ENCODE peak calls at places on chromosomes 16 and 17, in four cellular contexts. I, C, F and W are unnamed samples.

GRCh38 chr17:49566668-49567071 is 9.0 kb upstream of the NXPH3 start:
- DNase-seq in F (no peak), I (no peak), C (no peak), W (no peak)

GRCh38 chr16:353404-354285 is 1.1 kb upstream of the AXIN1 start:
- DNase-seq in F (no peak), I (no peak), C (no peak), W (no peak)

GRCh38 chr16:79278506-79278905 is 322.0 kb downstream of the MAF start:
- DNase-seq in F (no peak), C (no peak), I (no peak), W (no peak)

GRCh38 chr17:75877752-75878173 is 618 bp downstream of the TRIM47 start:
- DNase-seq in I (peak), C (peak), F (no peak), W (peak)

GRCh38 chr17:75371981-75372380 is 33.5 kb downstream of the GRB2 start:
- DNase-seq in I (no peak), F (no peak), C (no peak), W (no peak)

GRCh38 chr16:66352304-66352703 is 14.2 kb upstream of the CDH5 start:
- DNase-seq in F (no peak), I (no peak), C (no peak), W (no peak)

GRCh38 chr16:718389-718788 is 2.6 kb upstream of the ANTKMT start:
- DNase-seq in I (no peak), C (no peak), F (no peak), W (no peak)

GRCh38 chr17:56887105-56887504 is 26.7 kb downstream of the TRIM25 start:
- DNase-seq in F (no peak), C (no peak), I (no peak), W (peak)

GRCh38 chr16:65522412-65522811 is 400.5 kb upstream of the CDH11 start:
- DNase-seq in F (no peak), C (no peak), I (no peak), W (no peak)

GRCh38 chr16:78684655-78685400 is 585.4 kb downstream of the WWOX start:
- DNase-seq in C (no peak), I (no peak), F (no peak), W (no peak)

GRCh38 chr17:41734949-41735313 is 488 bp upstream of the HAP1 start:
- DNase-seq in I (no peak), C (no peak), F (no peak), W (peak)

GRCh38 chr17:14304222-14304844 is 3.5 kb downstream of the HS3ST3B1 start:
- DNase-seq in I (no peak), F (no peak), C (no peak), W (no peak)

GRCh38 chr17:14307560-14308024 is 6.7 kb downstream of the HS3ST3B1 start:
- DNase-seq in C (peak), F (no peak), I (no peak), W (peak)

GRCh38 chr17:14304876-14305636 is 4.2 kb downstream of the HS3ST3B1 start:
- DNase-seq in F (no peak), C (peak), I (no peak), W (no peak)

GRCh38 chr17:14306602-14307001 is 5.7 kb downstream of the HS3ST3B1 start:
- DNase-seq in F (no peak), I (no peak), C (no peak), W (no peak)

DNA sequence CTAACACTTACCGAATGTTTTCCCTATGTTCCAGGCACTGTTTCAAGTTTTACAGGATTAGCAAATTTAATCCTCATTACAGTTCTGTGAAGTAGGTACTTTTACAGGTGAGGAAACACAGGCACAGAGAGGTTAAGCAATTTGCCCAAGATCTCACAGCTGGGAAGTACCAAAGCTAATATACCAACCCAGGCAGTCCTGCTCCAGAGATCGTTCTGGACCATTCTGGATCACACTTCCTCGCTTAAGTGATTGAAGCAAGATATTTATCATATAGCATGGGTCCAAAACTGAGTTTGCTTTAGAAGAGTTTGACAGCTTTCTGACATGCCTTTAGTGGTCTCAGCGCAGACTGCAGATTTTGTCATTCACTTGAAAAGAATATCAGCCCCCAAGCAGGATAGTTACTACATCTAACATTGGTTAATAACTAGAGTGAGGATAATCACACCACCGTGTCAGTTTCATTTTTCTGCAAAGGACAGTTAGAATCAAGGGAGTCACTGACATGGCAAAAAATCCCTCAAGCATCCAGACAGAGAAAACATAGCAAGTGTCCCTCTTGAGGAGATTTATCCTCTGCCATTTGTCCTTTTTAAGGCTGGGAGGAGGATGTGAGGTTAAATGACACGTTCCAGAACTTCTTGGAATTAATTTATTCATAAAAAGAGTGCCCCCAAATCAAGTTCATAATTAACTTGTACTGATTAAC is 5.1 kb downstream of the HS3ST3B1 start:
- DNase-seq in F (no peak), I (no peak), C (no peak), W (no peak)
- H3K4me3 ChIP-seq in F (no peak), I (no peak), C (peak), W (no peak)

DNA sequence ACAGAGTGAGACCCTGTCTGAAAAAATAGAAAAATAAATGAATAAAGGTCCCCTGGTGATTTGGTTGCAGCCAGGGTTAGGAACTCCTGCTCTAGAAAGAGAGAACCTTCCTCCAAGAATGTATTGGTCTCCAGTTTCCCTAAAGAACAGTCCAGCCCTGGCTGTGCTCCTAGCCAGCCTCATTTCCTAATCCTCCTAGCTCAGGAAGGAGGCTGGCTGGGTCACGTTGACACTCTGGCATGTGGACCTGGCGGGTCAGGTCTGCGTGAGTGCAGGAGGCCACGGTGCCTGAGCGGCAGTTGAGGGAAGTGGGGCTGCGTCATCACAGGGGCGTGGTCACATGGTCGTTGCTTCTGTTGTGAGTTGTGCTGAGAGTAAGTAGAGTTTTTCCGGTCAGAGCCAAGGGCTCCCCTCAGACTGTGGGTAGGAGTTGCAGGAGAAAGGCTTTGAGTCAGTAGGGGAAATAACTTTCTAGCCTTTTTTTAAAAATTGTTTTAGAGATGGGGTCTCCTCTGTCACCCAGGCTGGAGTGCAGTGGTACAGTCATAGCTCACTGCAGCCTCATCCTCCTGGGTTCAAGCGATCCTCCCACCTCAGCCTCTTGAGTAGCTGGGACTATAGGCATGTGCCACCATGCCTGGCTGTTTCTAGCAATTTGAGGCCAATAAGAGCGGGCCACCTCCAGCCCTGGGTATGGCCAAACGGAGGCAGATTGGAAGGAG is 194.0 kb upstream of the CIBAR2 start:
- DNase-seq in C (peak), F (peak), I (peak), W (peak)
- TF ChIP-seq ELK1 in C (no peak), F (no peak), I (no peak), W (no peak)

GRCh38 chr17:61017317-61018001 is 339.8 kb downstream of the BCAS3 start:
- DNase-seq in I (no peak), C (no peak), F (no peak), W (no peak)
- H3K4me3 ChIP-seq in I (no peak), C (no peak), F (no peak), W (no peak)

DNA sequence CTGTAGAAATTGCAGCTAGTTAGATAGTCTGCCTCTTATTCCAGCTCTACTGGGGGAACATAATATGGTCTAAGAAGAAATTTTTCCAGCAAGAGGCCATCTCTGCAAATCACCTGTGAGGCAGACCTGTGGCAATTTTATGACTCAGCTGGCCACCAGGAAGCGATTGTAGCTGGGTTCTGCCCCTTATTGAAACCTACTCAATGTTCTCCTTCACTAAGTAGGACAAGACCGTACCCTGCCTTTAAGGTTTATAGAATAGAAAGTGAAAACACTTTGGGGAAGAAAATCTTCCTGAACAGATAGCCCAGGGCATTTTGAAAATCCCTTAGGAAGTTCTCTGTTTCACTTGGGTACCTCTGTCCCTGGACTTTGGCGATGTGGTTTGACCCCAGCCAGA is 7.9 kb downstream of the CCL3 start:
- DNase-seq in F (peak), I (no peak), C (no peak), W (no peak)
- TF ChIP-seq ELK1 in F (no peak), I (no peak), C (no peak), W (no peak)

GRCh38 chr17:27244019-27244418 is 49.9 kb upstream of the WSB1 start:
- DNase-seq in F (no peak), I (no peak), C (no peak), W (no peak)

GRCh38 chr17:27246537-27246936 is 47.4 kb upstream of the WSB1 start:
- DNase-seq in C (no peak), I (no peak), F (no peak), W (no peak)

GRCh38 chr17:27245230-27245696 is 48.7 kb upstream of the WSB1 start:
- DNase-seq in C (peak), F (peak), I (peak), W (peak)

GRCh38 chr17:27242951-27243350 is 51.0 kb upstream of the WSB1 start:
- DNase-seq in I (no peak), F (no peak), C (no peak), W (no peak)

GRCh38 chr17:27244481-27245223 is 49.3 kb upstream of the WSB1 start:
- DNase-seq in F (no peak), I (peak), C (no peak), W (peak)
- H3K4me3 ChIP-seq in F (no peak), I (no peak), C (no peak), W (peak)

GRCh38 chr16:68062910-68063393 is 22.2 kb upstream of the NFATC3 start:
- DNase-seq in I (no peak), C (no peak), F (no peak), W (no peak)

GRCh38 chr16:68066763-68067162 is 18.4 kb upstream of the NFATC3 start:
- DNase-seq in I (no peak), F (no peak), C (no peak), W (no peak)

GRCh38 chr16:68065716-68066305 is 19.4 kb upstream of the NFATC3 start:
- DNase-seq in I (no peak), C (no peak), F (no peak), W (peak)

GRCh38 chr16:68061396-68061795 is 23.8 kb upstream of the NFATC3 start:
- DNase-seq in F (no peak), I (no peak), C (no peak), W (no peak)

DNA sequence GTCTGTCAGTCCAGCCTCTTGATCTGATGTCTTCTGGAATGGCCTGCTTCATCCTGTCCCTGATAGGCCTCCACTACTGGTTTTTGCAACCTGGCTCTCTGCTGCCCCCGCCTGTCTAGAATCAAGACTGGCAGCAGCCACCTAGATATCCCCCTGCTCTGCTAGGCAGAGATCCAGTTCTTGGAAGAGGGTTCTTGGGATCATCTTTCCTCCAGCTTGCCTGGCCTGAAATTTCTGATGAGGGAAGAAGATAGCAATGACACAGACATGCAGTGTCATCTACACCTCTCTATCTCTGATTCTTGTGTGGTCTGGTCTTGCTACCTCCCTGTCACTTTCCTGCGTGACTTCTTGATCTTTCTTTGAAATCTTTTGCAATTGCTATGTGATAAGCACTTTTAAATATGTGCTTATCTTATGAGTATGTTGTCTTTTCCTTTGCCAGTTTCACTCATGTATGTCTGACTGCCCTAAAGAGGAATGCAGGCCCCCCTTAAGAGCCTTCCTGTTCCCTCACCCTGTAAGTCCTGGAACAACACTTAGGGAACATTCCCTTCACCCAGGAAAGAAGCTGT is 20.3 kb upstream of the NFATC3 start:
- DNase-seq in I (peak), F (no peak), C (peak), W (peak)
- TF ChIP-seq ELK1 in I (no peak), F (no peak), C (no peak), W (no peak)

GRCh38 chr17:19648475-19649406 is at the start of gene ALDH3A2:
- DNase-seq in C (peak), F (peak), I (peak), W (peak)

GRCh38 chr17:19652595-19652994 is 4.0 kb downstream of the ALDH3A2 start:
- DNase-seq in I (no peak), C (no peak), F (no peak), W (no peak)

GRCh38 chr17:19647697-19648474 is 665 bp upstream of the ALDH3A2 start:
- DNase-seq in F (peak), I (peak), C (no peak), W (peak)

GRCh38 chr17:19651461-19652238 is 3.1 kb downstream of the ALDH3A2 start:
- DNase-seq in F (no peak), C (no peak), I (no peak), W (no peak)

GRCh38 chr17:19650826-19651225 is 2.3 kb downstream of the ALDH3A2 start:
- DNase-seq in C (no peak), F (no peak), I (no peak), W (peak)
- H3K4me3 ChIP-seq in C (no peak), F (no peak), I (peak), W (no peak)

GRCh38 chr17:66548158-66548557 is 245.7 kb downstream of the PRKCA start:
- DNase-seq in I (no peak), C (no peak), F (no peak), W (no peak)
- TF ChIP-seq ELK1 in I (no peak), C (no peak), F (no peak), W (no peak)